ENCODE peak calls at places on chromosomes 13 and 19, in eight cellular contexts. K is HCT116, O is K562, Y is upper lobe of left lung, U is Panc1, M is GM23338, X is HepG2, R is GM12878. F is an unnamed sample.
A peak's percentile ranks its signal among the peaks of the same experiment; 100 is the strongest.

GRCh38 chr19:8463343-8463742 is 18.6 kb downstream of the HNRNPM start:
- ATAC-seq in K (no peak), O (no peak), Y (no peak), U (no peak), M (no peak), X (no peak), R (no peak), F (no peak)

GRCh38 chr13:35086667-35087066 is 144.6 kb downstream of the NBEA start:
- ATAC-seq in K (peak; percentile 54), O (no peak), Y (no peak), U (no peak), M (no peak), X (no peak), R (no peak), F (no peak)

GRCh38 chr13:73825143-73825542 is 309.1 kb downstream of the KLF12 start:
- ATAC-seq in K (no peak), O (no peak), Y (no peak), U (no peak), M (no peak), X (no peak), R (no peak), F (no peak)

GRCh38 chr19:10452726-10453620 is 32.6 kb downstream of the PDE4A start:
- ATAC-seq in K (no peak), O (no peak), Y (no peak), U (no peak), M (no peak), X (no peak), R (no peak), F (peak; percentile 28)

GRCh38 chr19:15014579-15014978 is 34.7 kb upstream of the CASP14 start:
- ATAC-seq in K (no peak), O (no peak), Y (no peak), U (no peak), M (no peak), X (no peak), R (no peak), F (no peak)

GRCh38 chr19:9995079-9995478 is 15.2 kb downstream of the COL5A3 start:
- ATAC-seq in K (no peak), O (no peak), Y (no peak), U (no peak), M (no peak), X (no peak), R (no peak), F (no peak)

GRCh38 chr19:39533003-39533512 is 406 bp upstream of the EID2B start:
- ATAC-seq in K (peak; percentile 21), O (no peak), Y (peak; percentile 3), U (peak; percentile 32), M (no peak), X (peak; percentile 33), R (peak; percentile 18), F (no peak)

GRCh38 chr13:89932902-89933301 is 1414.6 kb upstream of the MIR17HG start:
- ATAC-seq in K (no peak), O (no peak), Y (no peak), U (no peak), M (no peak), X (no peak), R (no peak), F (no peak)

GRCh38 chr19:53537126-53537522 is 821 bp upstream of the ZNF331 start:
- ATAC-seq in K (no peak), O (no peak), Y (no peak), U (peak; percentile 52), M (no peak), X (peak; percentile 17), R (peak; percentile 29), F (peak; percentile 2)

GRCh38 chr13:73608731-73609485 is 525.3 kb downstream of the KLF12 start:
- ATAC-seq in K (no peak), O (no peak), Y (peak; percentile 47), U (no peak), M (no peak), X (no peak), R (no peak), F (no peak)

GRCh38 chr13:40132249-40132648 is 476.8 kb downstream of the COG6 start:
- ATAC-seq in K (no peak), O (no peak), Y (no peak), U (no peak), M (no peak), X (no peak), R (no peak), F (no peak)

GRCh38 chr19:52691215-52691610 is 43.6 kb downstream of the ZNF611 start:
- ATAC-seq in K (no peak), O (peak; percentile 13), Y (no peak), U (no peak), M (peak; percentile 10), X (no peak), R (no peak), F (no peak)

GRCh38 chr13:46195017-46195416 is 13.0 kb upstream of the LCP1 start:
- ATAC-seq in K (no peak), O (no peak), Y (peak; percentile 40), U (no peak), M (no peak), X (no peak), R (no peak), F (no peak)

GRCh38 chr13:22929391-22930126 is 251.2 kb upstream of the SGCG start:
- ATAC-seq in K (no peak), O (no peak), Y (no peak), U (no peak), M (no peak), X (no peak), R (no peak), F (no peak)

GRCh38 chr19:29576043-29576442 is 30.0 kb upstream of the POP4 start:
- ATAC-seq in K (no peak), O (peak; percentile 56), Y (no peak), U (peak; percentile 64), M (peak; percentile 84), X (no peak), R (peak; percentile 57), F (no peak)

GRCh38 chr13:23718916-23719470 is 148.8 kb downstream of the TNFRSF19 start:
- ATAC-seq in K (no peak), O (no peak), Y (no peak), U (no peak), M (no peak), X (no peak), R (no peak), F (no peak)

DNA sequence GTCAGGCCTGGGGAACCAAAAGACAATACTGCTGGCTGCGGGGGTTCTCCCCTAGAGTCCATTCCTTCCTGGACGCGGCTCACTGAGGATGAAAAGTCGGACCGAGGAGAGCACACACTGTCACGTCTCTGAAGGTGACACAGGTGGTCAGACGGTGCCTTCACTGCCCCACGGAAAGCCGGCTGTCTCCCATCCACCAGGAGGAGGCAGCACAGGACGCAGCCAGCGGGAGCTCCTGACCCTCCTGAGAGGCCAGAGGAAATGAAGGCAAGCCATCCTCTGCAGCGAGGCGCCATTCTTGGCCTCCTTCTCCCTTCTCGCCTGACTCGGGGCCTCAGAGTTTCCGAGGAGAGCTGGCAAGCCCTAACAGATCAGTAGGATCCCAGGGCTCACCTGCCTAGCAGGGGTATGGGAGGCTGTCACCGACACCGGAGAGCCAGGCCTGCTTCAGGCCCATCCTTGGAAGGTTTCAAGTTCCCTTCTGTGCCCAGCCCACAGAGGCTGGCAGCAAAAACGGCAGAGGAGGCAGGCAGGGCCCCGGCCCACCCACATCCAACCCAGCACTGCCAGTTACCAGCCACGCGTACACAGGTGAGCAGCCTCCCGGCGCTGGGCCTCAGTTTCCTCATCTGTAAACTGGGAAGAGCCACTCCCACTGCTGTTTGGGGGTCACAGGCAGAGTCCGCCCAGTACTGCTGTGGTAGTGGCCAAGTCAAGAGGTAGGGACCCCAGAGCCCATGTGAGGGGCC is 4.5 kb downstream of the REXO1 start:
- ATAC-seq in K (peak; percentile 12), O (no peak), Y (no peak), U (no peak), M (peak; percentile 30), X (no peak), R (no peak), F (no peak)
- TF ChIP-seq CTCF in K (peak; percentile 43), O (peak; percentile 42), Y (no peak), U (peak; percentile 57), M (peak; percentile 47), X (peak; percentile 32), R (no peak), F (no peak)

DNA sequence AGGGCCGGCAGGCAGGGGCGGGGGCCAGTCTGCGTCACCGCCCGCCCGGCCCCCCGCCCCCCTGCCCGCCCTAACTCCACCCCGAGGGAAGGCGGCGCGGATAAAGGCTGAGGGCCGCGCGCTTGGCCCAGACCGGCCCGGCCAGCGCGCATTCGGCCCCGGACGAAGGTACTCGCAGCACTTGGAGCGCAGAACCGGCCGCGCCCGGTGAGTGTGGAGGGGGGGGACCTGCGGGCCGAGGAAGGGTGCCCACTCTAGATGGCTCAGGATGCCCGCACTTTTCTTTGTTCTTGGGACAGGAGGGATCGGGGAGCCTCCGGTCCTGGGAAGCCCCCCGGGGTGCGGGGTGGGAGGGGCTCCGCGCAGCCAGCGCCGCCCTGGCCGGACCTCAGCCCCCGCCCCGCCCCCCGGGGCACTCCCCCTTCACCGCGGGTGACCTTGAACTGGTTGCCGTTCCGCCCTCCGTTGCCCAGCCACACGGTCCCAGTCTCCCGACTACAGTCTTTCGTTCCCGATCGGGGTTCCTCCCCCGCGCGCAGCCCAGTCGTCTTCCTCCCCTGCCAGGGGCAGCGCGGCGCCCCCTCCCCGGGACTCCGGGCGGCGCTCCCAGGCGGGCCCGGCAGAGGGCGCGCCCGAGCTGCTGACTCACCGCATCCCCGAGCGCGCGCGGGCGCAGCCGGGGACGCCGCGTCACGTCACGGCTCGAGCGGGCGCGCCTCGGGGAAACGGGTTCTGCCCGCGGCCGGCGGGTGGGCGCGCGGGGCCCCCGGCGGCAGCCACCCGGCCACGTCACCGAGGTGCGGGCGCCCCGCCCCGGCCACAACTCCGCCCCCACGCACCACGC is at the start of gene MIDN:
- ATAC-seq in K (peak; percentile 43), O (peak; percentile 62), Y (peak; percentile 64), U (peak; percentile 52), M (peak; percentile 26), X (peak; percentile 15), R (peak; percentile 45), F (peak; percentile 39)
- TF ChIP-seq POLR2AphosphoS5 in K (peak; percentile 98), O (peak; percentile 95), Y (peak; percentile 95), U (peak; percentile 96), M (peak; percentile 93), X (peak; percentile 95), R (peak; percentile 91), F (peak; percentile 91)

GRCh38 chr13:111036665-111037064 is 78.4 kb upstream of the ARHGEF7 start:
- ATAC-seq in K (peak; percentile 36), O (no peak), Y (no peak), U (no peak), M (no peak), X (no peak), R (no peak), F (no peak)

GRCh38 chr13:111034811-111035210 is 80.3 kb upstream of the ARHGEF7 start:
- ATAC-seq in K (no peak), O (no peak), Y (no peak), U (no peak), M (no peak), X (no peak), R (no peak), F (no peak)

GRCh38 chr13:111031531-111031961 is 83.6 kb upstream of the ARHGEF7 start:
- ATAC-seq in K (peak; percentile 72), O (no peak), Y (peak; percentile 53), U (no peak), M (no peak), X (no peak), R (no peak), F (no peak)

GRCh38 chr13:111035861-111036260 is 79.2 kb upstream of the ARHGEF7 start:
- ATAC-seq in K (no peak), O (no peak), Y (no peak), U (no peak), M (no peak), X (no peak), R (no peak), F (no peak)

GRCh38 chr13:111033172-111034133 is 81.7 kb upstream of the ARHGEF7 start:
- ATAC-seq in K (no peak), O (peak; percentile 77), Y (no peak), U (no peak), M (no peak), X (peak; percentile 54), R (no peak), F (no peak)
- TF ChIP-seq CTCF in K (peak; percentile 6), O (peak; percentile 11), Y (no peak), U (no peak), M (no peak), X (no peak), R (no peak), F (no peak)

GRCh38 chr19:32022044-32022945 is 323.1 kb upstream of the ZNF507 start:
- ATAC-seq in K (no peak), O (no peak), Y (no peak), U (no peak), M (no peak), X (no peak), R (no peak), F (no peak)
- TF ChIP-seq POLR2AphosphoS5 in K (no peak), O (no peak), Y (no peak), U (no peak), M (no peak), X (no peak), R (no peak), F (no peak)